ENCODE peak calls at places on chromosomes 1 and 21, in six cellular contexts. N, U, L, A, R and H are unnamed samples.
A peak's percentile ranks its signal among the peaks of the same experiment; 100 is the strongest.

GRCh38 chr1:208146650-208147049 is 97.5 kb downstream of the PLXNA2 start:
- ATAC-seq in N (no peak), U (no peak), L (no peak), A (no peak), R (no peak), H (no peak)

GRCh38 chr1:94033849-94034248 is 87.1 kb downstream of the ABCA4 start:
- ATAC-seq in N (no peak), U (no peak), L (no peak), A (peak; percentile 96), R (no peak), H (no peak)

GRCh38 chr1:21090460-21090859 is 86.2 kb downstream of the EIF4G3 start:
- ATAC-seq in N (no peak), U (no peak), L (peak; percentile 72), A (no peak), R (no peak), H (no peak)

GRCh38 chr21:44681861-44682579 is at the start of gene KRTAP12-1:
- ATAC-seq in N (no peak), U (no peak), L (no peak), A (no peak), R (no peak), H (no peak)

GRCh38 chr21:35048183-35048601 is 910 bp downstream of the RUNX1 start:
- ATAC-seq in N (peak; percentile 28), U (peak; percentile 54), L (no peak), A (no peak), R (peak; percentile 7), H (no peak)

GRCh38 chr1:42962641-42963377 is 4.1 kb upstream of the SLC2A1 start:
- ATAC-seq in N (peak; percentile 14), U (no peak), L (no peak), A (no peak), R (peak; percentile 35), H (peak; percentile 31)

GRCh38 chr1:15370781-15371467 is 38.8 kb upstream of the EFHD2 start:
- ATAC-seq in N (no peak), U (peak; percentile 12), L (no peak), A (peak; percentile 79), R (no peak), H (peak; percentile 79)

GRCh38 chr1:27584453-27584852 is 19.5 kb downstream of the AHDC1 start:
- ATAC-seq in N (no peak), U (no peak), L (no peak), A (peak; percentile 33), R (no peak), H (no peak)

GRCh38 chr1:44609412-44609767 is 64.9 kb downstream of the TMEM53 start:
- ATAC-seq in N (peak; percentile 55), U (no peak), L (peak; percentile 87), A (peak; percentile 88), R (peak; percentile 92), H (peak; percentile 71)

GRCh38 chr1:55605155-55605554 is 390.0 kb upstream of the USP24 start:
- ATAC-seq in N (no peak), U (no peak), L (no peak), A (no peak), R (no peak), H (no peak)

GRCh38 chr1:23369335-23370013 is at the start of gene ZNF436:
- ATAC-seq in N (no peak), U (no peak), L (no peak), A (peak; percentile 1), R (peak; percentile 8), H (no peak)

GRCh38 chr1:58785424-58786058 is 1.7 kb upstream of the JUN start:
- ATAC-seq in N (peak; percentile 2), U (peak; percentile 0), L (no peak), A (peak; percentile 4), R (no peak), H (no peak)

GRCh38 chr1:63913533-63913932 is 139.7 kb downstream of the ROR1 start:
- ATAC-seq in N (no peak), U (no peak), L (no peak), A (no peak), R (no peak), H (no peak)

GRCh38 chr1:41513388-41513745 is 28.9 kb upstream of the EDN2 start:
- ATAC-seq in N (no peak), U (no peak), L (no peak), A (no peak), R (peak; percentile 43), H (no peak)

GRCh38 chr1:51627672-51628071 is 10.8 kb downstream of the OSBPL9 start:
- ATAC-seq in N (peak; percentile 59), U (no peak), L (peak; percentile 72), A (peak; percentile 67), R (peak; percentile 71), H (no peak)

GRCh38 chr1:21857142-21857839 is 45.2 kb downstream of the LDLRAD2 start:
- ATAC-seq in N (no peak), U (no peak), L (peak; percentile 56), A (no peak), R (no peak), H (no peak)

GRCh38 chr21:31987696-31988095 is 114.9 kb downstream of the HUNK start:
- ATAC-seq in N (no peak), U (no peak), L (no peak), A (no peak), R (peak; percentile 63), H (peak; percentile 37)

GRCh38 chr1:87800006-87800405 is 471.3 kb downstream of the LMO4 start:
- ATAC-seq in N (no peak), U (no peak), L (no peak), A (no peak), R (no peak), H (no peak)

GRCh38 chr1:227038401-227038800 is 98.3 kb downstream of the COQ8A start:
- ATAC-seq in N (no peak), U (no peak), L (no peak), A (no peak), R (no peak), H (no peak)

GRCh38 chr1:239107676-239108075 is 278.7 kb upstream of the CHRM3 start:
- ATAC-seq in N (no peak), U (no peak), L (no peak), A (no peak), R (no peak), H (no peak)

GRCh38 chr1:4336507-4336906 is 317.9 kb upstream of the AJAP1 start:
- ATAC-seq in N (no peak), U (no peak), L (no peak), A (no peak), R (no peak), H (no peak)

GRCh38 chr1:86865973-86866637 is 47.8 kb downstream of the SELENOF start:
- ATAC-seq in N (no peak), U (no peak), L (peak; percentile 94), A (no peak), R (no peak), H (no peak)

GRCh38 chr1:154014154-154014910 is 23.8 kb downstream of the RPS27 start:
- ATAC-seq in N (no peak), U (no peak), L (peak; percentile 55), A (no peak), R (no peak), H (no peak)

GRCh38 chr1:224939844-224940425 is 10.5 kb downstream of the DNAH14 start:
- ATAC-seq in N (no peak), U (no peak), L (peak; percentile 56), A (no peak), R (peak; percentile 64), H (no peak)

GRCh38 chr1:46753985-46754384 is 35.1 kb upstream of the EFCAB14 start:
- ATAC-seq in N (no peak), U (no peak), L (no peak), A (no peak), R (no peak), H (no peak)

GRCh38 chr1:191977874-191978273 is 180.4 kb upstream of the RGS18 start:
- ATAC-seq in N (no peak), U (no peak), L (no peak), A (no peak), R (no peak), H (no peak)

GRCh38 chr1:165481820-165482532 is 37.0 kb upstream of the RXRG start:
- ATAC-seq in N (peak; percentile 92), U (peak; percentile 66), L (no peak), A (no peak), R (peak; percentile 47), H (peak; percentile 85)

DNA sequence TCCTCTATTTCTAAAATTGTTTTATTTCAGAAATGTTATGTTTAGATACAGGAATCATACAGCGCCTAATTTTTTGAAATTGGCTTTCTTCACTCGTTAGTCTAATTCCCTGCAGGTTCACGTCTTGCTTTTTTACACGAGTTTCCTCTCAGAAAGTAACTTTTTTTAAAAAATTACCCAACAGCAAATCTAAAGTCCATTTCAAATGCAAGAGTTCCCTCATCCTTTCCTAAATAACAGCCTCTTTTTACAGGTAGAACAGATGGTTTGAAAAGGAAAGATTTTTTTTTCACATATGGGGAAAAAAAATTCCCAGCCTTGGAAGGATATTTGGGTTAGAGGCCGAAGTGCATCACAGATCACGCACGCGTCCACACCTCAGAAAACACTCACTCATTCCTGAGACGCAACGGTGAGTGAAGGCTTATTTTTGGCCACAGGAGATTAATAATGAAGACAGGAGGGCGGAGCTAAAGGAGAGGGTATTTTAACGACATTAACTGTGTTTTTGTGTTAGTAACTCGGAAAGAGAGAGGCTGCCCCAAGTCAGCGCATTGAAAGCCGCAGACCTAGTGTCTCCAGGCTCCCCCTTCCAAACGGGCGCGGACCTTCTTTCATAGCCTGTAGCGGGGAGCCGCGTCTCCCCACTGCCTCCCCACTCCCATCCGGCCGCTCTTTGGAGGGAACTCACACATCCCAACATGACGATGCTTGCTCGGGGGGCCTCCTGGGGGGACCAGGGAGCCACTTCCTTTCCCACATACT is 936 bp upstream of the RIPK4 start:
- ATAC-seq in N (peak; percentile 32), U (no peak), L (peak; percentile 37), A (peak; percentile 8), R (no peak), H (no peak)
- TF ChIP-seq EP300 in N (no peak), U (no peak), L (no peak), A (no peak), R (no peak), H (no peak)

GRCh38 chr1:66452162-66452561 is 81.8 kb upstream of the SGIP1 start:
- ATAC-seq in N (no peak), U (no peak), L (peak; percentile 25), A (peak; percentile 36), R (no peak), H (no peak)

GRCh38 chr1:66450847-66451246 is 83.1 kb upstream of the SGIP1 start:
- ATAC-seq in N (no peak), U (no peak), L (no peak), A (no peak), R (no peak), H (no peak)

GRCh38 chr1:66452982-66453381 is 81.0 kb upstream of the SGIP1 start:
- ATAC-seq in N (no peak), U (no peak), L (peak; percentile 39), A (no peak), R (no peak), H (no peak)

GRCh38 chr1:66446261-66447001 is 87.5 kb upstream of the SGIP1 start:
- ATAC-seq in N (peak; percentile 68), U (peak; percentile 79), L (peak; percentile 73), A (peak; percentile 77), R (peak; percentile 79), H (peak; percentile 57)

GRCh38 chr1:66450043-66450514 is 83.9 kb upstream of the SGIP1 start:
- ATAC-seq in N (no peak), U (no peak), L (no peak), A (no peak), R (no peak), H (peak; percentile 67)
- TF ChIP-seq EP300 in N (no peak), U (no peak), L (no peak), A (no peak), R (no peak), H (peak; percentile 54)

GRCh38 chr1:114349891-114350605 is 161.0 kb downstream of the TRIM33 start:
- ATAC-seq in N (no peak), U (no peak), L (no peak), A (no peak), R (no peak), H (no peak)
- TF ChIP-seq EP300 in N (no peak), U (no peak), L (no peak), A (no peak), R (no peak), H (no peak)

GRCh38 chr1:183281553-183282091 is 95.6 kb downstream of the LAMC2 start:
- ATAC-seq in N (peak; percentile 90), U (peak; percentile 92), L (peak; percentile 91), A (peak; percentile 93), R (peak; percentile 98), H (peak; percentile 89)
- TF ChIP-seq EP300 in N (no peak), U (no peak), L (no peak), A (no peak), R (no peak), H (no peak)